ENCODE peak calls at places on chromosomes 6 and 20, in eight cellular contexts. B, T, F, O, W, Y, N and G are unnamed samples. For H3K4me1, the result is how much of the 10 kb centered on the place peaks cover.

GRCh38 chr20:8755340-8756118 is 313.4 kb upstream of the PLCB4 start:
- DNase-seq in B (no peak), T (no peak), F (no peak), O (no peak), W (no peak), Y (no peak), N (no peak), G (no peak)

GRCh38 chr20:41638459-41638858 is 20.3 kb upstream of the CHD6 start:
- DNase-seq in B (no peak), T (no peak), F (no peak), O (no peak), W (no peak), Y (no peak), N (no peak), G (no peak)

GRCh38 chr20:44336725-44337380 is at the start of gene R3HDML:
- DNase-seq in B (no peak), T (no peak), F (no peak), O (no peak), W (no peak), Y (no peak), N (no peak), G (no peak)

GRCh38 chr6:30964075-30964474 is 19.4 kb upstream of the MUC21 start:
- DNase-seq in B (no peak), T (no peak), F (no peak), O (no peak), W (no peak), Y (no peak), N (no peak), G (no peak)

GRCh38 chr20:31835977-31836852 is 9.2 kb downstream of the FOXS1 start:
- DNase-seq in B (peak), T (no peak), F (peak), O (peak), W (peak), Y (peak), N (peak), G (peak)

GRCh38 chr20:15832512-15832911 is 740.7 kb downstream of the KIF16B start:
- DNase-seq in B (no peak), T (no peak), F (no peak), O (no peak), W (no peak), Y (no peak), N (no peak), G (no peak)

GRCh38 chr20:31713312-31714049 is 9.2 kb downstream of the BCL2L1 start:
- DNase-seq in B (peak), T (no peak), F (peak), O (peak), W (peak), Y (peak), N (peak), G (peak)

GRCh38 chr6:100184473-100184872 is 190.4 kb upstream of the MCHR2 start:
- DNase-seq in B (no peak), T (no peak), F (no peak), O (no peak), W (no peak), Y (no peak), N (no peak), G (no peak)

GRCh38 chr6:43511824-43512415 is 1.8 kb upstream of the LRRC73 start:
- DNase-seq in B (no peak), T (no peak), F (no peak), O (no peak), W (no peak), Y (no peak), N (no peak), G (no peak)

GRCh38 chr6:107956586-107957164 is 1.3 kb downstream of the SEC63 start:
- DNase-seq in B (no peak), T (no peak), F (no peak), O (no peak), W (no peak), Y (peak), N (no peak), G (no peak)

GRCh38 chr20:37821691-37822655 is 81.0 kb upstream of the VSTM2L start:
- DNase-seq in B (no peak), T (no peak), F (no peak), O (no peak), W (peak), Y (peak), N (no peak), G (no peak)

GRCh38 chr20:50309764-50310672 is 119.4 kb downstream of the CEBPB start:
- DNase-seq in B (no peak), T (no peak), F (no peak), O (no peak), W (no peak), Y (no peak), N (no peak), G (peak)

GRCh38 chr6:150749091-150749670 is 116.3 kb upstream of the MTHFD1L start:
- DNase-seq in B (no peak), T (no peak), F (no peak), O (no peak), W (no peak), Y (no peak), N (no peak), G (no peak)

GRCh38 chr6:107729098-107729497 is 95.0 kb downstream of the SCML4 start:
- DNase-seq in B (no peak), T (no peak), F (no peak), O (no peak), W (no peak), Y (no peak), N (no peak), G (no peak)

GRCh38 chr6:169428532-169428931 is 174.9 kb upstream of the THBS2 start:
- DNase-seq in B (no peak), T (no peak), F (no peak), O (peak), W (peak), Y (no peak), N (no peak), G (no peak)

GRCh38 chr6:108117427-108118358 is 43.2 kb upstream of the OSTM1 start:
- DNase-seq in B (no peak), T (no peak), F (peak), O (no peak), W (no peak), Y (peak), N (peak), G (peak)

GRCh38 chr6:89689732-89690131 is 51.2 kb upstream of the LYRM2 start:
- DNase-seq in B (no peak), T (no peak), F (no peak), O (no peak), W (no peak), Y (no peak), N (no peak), G (peak)

GRCh38 chr6:144335914-144336313 is 50.8 kb downstream of the UTRN start:
- DNase-seq in B (no peak), T (no peak), F (no peak), O (no peak), W (no peak), Y (no peak), N (peak), G (no peak)

GRCh38 chr20:57395111-57395959 is 4.1 kb downstream of the RBM38 start:
- DNase-seq in B (no peak), T (no peak), F (peak), O (peak), W (peak), Y (peak), N (peak), G (peak)

GRCh38 chr20:61760321-61761112 is 305.2 kb downstream of the TAF4 start:
- DNase-seq in B (no peak), T (no peak), F (no peak), O (no peak), W (peak), Y (no peak), N (no peak), G (no peak)

GRCh38 chr6:38350220-38350619 is 289.5 kb downstream of the BTBD9 start:
- DNase-seq in B (no peak), T (no peak), F (no peak), O (no peak), W (no peak), Y (no peak), N (no peak), G (no peak)

GRCh38 chr20:13221673-13222318 is 722 bp downstream of the ISM1 start:
- DNase-seq in B (peak), T (no peak), F (peak), O (no peak), W (peak), Y (peak), N (peak), G (peak)

DNA sequence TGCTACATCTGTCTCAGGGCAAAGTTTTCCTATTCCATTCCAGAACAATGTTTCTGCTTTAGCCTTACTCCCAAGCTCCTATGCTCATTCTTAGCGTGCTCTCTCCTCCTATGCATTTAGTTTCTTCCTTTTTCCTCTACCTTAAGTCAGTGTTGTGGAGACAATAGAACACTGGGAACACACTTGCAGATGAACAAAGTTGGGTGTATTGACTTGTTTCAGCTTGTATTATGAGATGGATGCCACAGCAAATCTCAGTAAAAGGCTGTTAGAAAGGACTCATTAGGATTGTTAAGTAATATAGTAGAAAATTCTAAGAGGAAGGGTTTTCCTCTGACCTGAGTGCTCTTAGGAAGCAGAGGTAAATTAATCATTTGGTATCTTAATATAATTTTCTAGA is 48.4 kb downstream of the BMP5 start:
- DNase-seq in B (no peak), T (no peak), F (no peak), O (no peak), W (no peak), Y (no peak), N (no peak), G (no peak)
- H3K4me1 ChIP-seq in B (under half), T (under half), F (under half), O (under half), W (under half), Y (under half), N (under half), G (under half)

DNA sequence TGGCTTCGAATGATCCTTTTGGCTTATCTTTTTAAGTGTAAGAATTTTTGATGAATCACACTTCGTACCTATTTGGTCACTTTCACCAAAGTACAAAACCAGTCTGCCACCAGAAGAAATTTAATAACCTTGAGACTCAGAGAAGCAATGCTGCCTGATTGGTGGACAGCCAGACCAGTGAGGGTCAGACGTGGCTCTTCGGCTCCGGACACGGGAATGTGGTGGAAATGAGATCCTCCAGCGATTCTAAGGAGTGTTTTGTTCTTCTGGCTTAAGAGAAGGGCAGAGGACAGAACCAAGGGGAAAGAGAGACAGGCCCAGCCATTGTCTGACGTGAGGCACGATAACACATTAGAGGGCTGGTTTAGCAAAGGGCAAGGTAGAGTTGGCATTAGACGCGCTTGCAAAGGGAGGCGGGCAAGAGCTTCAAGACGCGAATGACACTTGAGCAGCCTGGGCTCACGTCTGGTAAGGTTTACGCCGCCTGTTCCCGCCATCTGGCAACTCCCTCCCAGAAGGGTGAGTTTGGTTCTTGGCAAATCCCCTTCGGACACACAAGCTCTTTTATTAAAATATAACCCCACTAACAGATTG is 49.9 kb upstream of the EZR start:
- DNase-seq in B (no peak), T (no peak), F (no peak), O (no peak), W (no peak), Y (no peak), N (no peak), G (peak)
- TF ChIP-seq POLR2A in B (peak), T (peak), F (no peak), O (no peak), W (peak), Y (no peak), N (no peak), G (no peak)

DNA sequence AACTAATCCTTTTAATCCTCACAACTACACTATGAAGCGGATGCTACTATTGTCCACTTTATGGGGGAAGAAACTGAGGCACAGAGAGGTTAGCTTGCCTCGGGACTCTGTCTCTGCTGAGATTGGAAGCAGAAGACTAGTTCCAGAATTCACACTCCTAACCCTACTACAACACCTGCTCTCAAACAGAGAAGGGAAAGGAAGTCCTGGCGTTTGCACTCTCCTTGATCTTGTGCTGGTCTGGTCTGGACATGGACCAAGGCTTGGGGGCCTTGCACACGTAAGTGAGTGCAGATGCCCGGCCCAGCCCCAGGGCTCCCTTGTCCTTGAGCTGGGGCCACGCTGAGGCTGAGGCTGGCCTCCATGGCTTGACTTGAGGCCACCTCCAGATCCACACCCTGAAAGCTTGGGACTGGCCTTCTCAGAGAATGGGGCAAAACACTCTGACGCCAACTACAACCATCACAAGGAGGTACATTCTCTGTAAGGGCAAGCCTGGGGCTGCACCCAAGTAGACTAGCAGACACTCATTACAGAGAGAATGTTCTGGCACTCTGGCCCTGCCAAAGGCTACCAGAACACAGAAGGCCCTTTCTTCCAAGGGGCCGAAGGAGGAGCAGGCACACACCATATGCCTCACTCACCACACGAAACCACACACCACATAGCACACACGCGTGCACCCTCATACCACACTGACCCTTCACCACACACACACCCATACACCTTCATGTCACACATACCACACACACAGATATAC is 33.3 kb upstream of the EZR start:
- DNase-seq in B (no peak), T (no peak), F (no peak), O (no peak), W (no peak), Y (no peak), N (no peak), G (no peak)
- H3K4me1 ChIP-seq in B (half or more), T (under half), F (half or more), O (under half), W (under half), Y (under half), N (half or more), G (under half)

DNA sequence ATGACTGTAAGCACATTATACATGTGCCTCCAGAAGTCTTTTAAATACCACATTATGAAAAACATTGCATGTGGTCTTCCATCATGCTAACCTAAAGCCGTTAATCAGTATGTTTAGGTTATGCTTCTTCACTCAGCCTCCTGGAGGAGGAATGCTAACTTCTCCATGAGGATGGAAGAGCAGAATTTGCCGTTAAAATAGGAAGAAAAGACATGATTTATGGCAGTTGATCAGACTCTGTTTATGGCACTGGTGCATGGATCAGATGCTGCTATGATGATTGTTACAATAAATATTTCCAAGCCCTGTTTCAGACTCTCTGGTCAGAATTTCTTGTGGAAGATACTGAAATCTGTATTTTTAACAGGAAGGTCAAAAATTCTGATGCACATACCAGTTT is 31.7 kb downstream of the MAP3K4 start:
- DNase-seq in B (no peak), T (no peak), F (no peak), O (no peak), W (no peak), Y (peak), N (no peak), G (no peak)
- TF ChIP-seq POLR2A in B (no peak), T (no peak), F (no peak), O (no peak), W (no peak), Y (no peak), N (no peak), G (no peak)

GRCh38 chr20:53581444-53582311 is 12.0 kb downstream of the ZNF217 start:
- DNase-seq in B (no peak), T (no peak), F (no peak), O (peak), W (no peak), Y (no peak), N (peak), G (no peak)
- H3K4me1 ChIP-seq in B (half or more), T (half or more), F (half or more), O (under half), W (under half), Y (under half), N (half or more), G (half or more)

DNA sequence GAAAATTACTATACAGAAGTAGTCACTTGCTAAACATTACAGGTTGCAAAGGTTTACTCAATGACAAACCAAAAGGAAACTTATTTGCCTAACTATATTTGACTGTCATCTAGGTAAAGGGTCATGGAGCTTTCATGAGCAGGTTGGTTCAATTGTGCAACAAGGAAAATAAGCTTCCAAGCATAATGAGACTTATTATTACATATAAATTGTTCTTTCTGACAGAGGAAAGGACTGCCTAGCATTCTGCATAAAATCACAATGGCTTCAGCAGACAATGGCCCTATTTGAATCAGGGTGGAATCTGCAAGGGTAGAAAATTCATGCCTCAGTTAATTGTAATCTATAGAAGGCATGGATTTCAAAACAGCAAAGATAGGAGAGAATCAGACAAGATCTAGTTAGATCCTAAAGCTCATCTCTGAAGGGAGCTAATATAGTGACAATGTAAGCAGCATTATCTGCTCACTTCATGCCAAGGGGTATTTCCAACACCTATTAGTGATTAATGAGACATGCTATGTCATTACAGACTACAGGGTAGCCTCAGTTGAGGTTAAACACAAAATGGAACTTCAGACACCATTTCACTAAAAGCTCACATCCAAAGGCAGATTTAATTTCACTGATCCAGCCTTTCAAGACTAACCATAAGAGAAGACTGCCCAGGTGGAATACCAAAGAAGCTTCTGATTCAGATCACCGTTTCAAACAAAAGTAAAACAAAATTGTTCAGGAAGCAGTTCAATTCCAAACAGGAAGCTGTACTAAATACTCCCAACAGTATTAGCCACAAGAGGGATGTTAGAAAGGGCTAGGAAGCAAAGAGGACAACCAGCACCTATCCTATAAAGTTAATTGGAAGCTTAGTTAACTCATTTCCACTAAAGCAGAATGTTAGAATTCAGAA is 8.5 kb downstream of the STAU1 start:
- DNase-seq in B (no peak), T (no peak), F (no peak), O (no peak), W (no peak), Y (no peak), N (no peak), G (no peak)
- TF ChIP-seq POLR2A in B (no peak), T (no peak), F (no peak), O (no peak), W (no peak), Y (no peak), N (no peak), G (no peak)

DNA sequence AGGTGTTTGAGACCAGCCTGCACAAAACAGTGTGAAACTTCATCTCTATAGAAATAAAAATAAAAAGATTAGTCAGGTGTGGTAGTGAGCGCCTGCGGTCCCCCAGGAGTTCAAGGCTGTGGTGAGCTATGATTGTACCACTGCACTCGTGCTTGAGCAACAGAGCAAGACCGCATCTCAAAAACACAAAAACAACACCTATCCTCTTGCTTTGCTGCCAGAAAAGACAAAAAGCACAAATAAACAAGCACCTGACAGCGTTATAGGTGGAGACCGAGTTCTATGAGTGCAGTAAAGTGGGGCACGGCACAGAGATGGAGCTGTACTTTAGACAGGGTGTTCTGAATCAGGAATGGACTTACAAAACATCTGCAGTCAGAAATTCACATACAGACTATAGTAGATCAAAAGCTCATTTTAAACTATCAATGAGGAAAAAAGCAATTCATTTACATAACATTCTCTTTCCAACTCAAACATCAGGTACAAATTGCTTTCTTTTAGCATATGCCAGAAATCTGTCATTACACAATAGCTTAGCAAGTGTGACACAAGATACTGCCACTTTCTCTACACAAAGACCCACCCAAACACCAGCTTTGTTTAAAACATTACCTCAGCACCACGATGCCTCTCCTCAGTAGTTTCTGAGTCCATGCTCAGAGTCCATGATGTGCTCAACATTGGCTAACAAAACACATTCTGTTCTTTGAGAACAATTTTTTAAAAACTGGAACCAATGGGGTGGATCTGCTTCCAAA is 10.1 kb downstream of the EZR start:
- DNase-seq in B (no peak), T (no peak), F (no peak), O (no peak), W (no peak), Y (no peak), N (no peak), G (no peak)
- H3K4me1 ChIP-seq in B (half or more), T (under half), F (half or more), O (under half), W (under half), Y (under half), N (half or more), G (half or more)